ENCODE peak calls at places on chromosome 21, in nine cellular contexts. G, N, D, M, P, Y, J, I and Z are unnamed samples.
A peak's percentile ranks its signal among the peaks of the same experiment; 100 is the strongest.

GRCh38 chr21:45427331-45428271 is 22.6 kb downstream of the COL18A1 start:
- DNase-seq in G (no peak), P (peak; percentile 100), I (no peak), N (no peak), J (no peak), D (no peak), M (no peak), Y (no peak), Z (no peak)

GRCh38 chr21:37566790-37567725 is 200.5 kb downstream of the DYRK1A start:
- DNase-seq in P (no peak), D (no peak), Y (no peak), M (no peak), J (no peak), N (no peak), G (no peak), I (no peak), Z (no peak)

GRCh38 chr21:42784276-42784675 is 95.1 kb downstream of the WDR4 start:
- DNase-seq in D (no peak), G (no peak), Y (no peak), N (no peak), J (no peak), M (no peak), P (no peak), I (no peak), Z (no peak)

GRCh38 chr21:44593598-44594405 is 1.5 kb upstream of the KRTAP10-6 start:
- DNase-seq in P (no peak), I (no peak), J (peak; percentile 40), N (no peak), Y (no peak), G (no peak), M (no peak), D (peak; percentile 37), Z (no peak)

GRCh38 chr21:46008893-46009635 is 27.5 kb downstream of the COL6A1 start:
- DNase-seq in I (no peak), J (no peak), D (no peak), N (no peak), G (no peak), Y (no peak), M (no peak), P (no peak), Z (no peak)

GRCh38 chr21:40504825-40505224 is 342.1 kb downstream of the DSCAM start:
- DNase-seq in N (no peak), M (no peak), I (no peak), D (no peak), P (no peak), J (no peak), G (no peak), Y (no peak), Z (no peak)

GRCh38 chr21:42734323-42734971 is 81.0 kb downstream of the PDE9A start:
- DNase-seq in M (no peak), J (no peak), P (no peak), N (no peak), D (no peak), G (no peak), Y (no peak), I (no peak), Z (no peak)

GRCh38 chr21:45539046-45539795 is 3.0 kb downstream of the SLC19A1 start:
- DNase-seq in Y (no peak), D (peak; percentile 58), N (no peak), P (no peak), I (no peak), J (no peak), G (no peak), M (no peak), Z (peak; percentile 30)

GRCh38 chr21:43364851-43365424 is 62.0 kb downstream of the SIK1 start:
- DNase-seq in N (no peak), J (peak; percentile 29), Y (no peak), M (no peak), P (no peak), G (no peak), D (no peak), I (no peak), Z (no peak)

GRCh38 chr21:42013901-42014300 is 3.7 kb upstream of the ZBTB21 start:
- DNase-seq in P (no peak), I (no peak), Y (no peak), G (no peak), J (no peak), D (no peak), N (no peak), M (no peak), Z (no peak)

GRCh38 chr21:42633858-42634257 is 19.6 kb upstream of the PDE9A start:
- DNase-seq in P (no peak), Y (no peak), G (no peak), J (no peak), N (no peak), M (no peak), D (peak; percentile 54), I (no peak), Z (peak; percentile 30)

GRCh38 chr21:28761709-28762356 is 230.8 kb downstream of the LTN1 start:
- DNase-seq in P (no peak), I (no peak), J (no peak), N (no peak), D (no peak), G (no peak), M (no peak), Y (no peak), Z (no peak)

GRCh38 chr21:42653492-42654061 is at the start of gene PDE9A:
- DNase-seq in G (no peak), I (peak; percentile 65), M (peak; percentile 38), Y (no peak), N (no peak), D (peak; percentile 70), P (no peak), J (peak; percentile 81), Z (no peak)

GRCh38 chr21:38562182-38562581 is 63.9 kb upstream of the ERG start:
- DNase-seq in M (no peak), N (no peak), G (no peak), I (no peak), J (no peak), D (no peak), P (no peak), Y (no peak), Z (no peak)

GRCh38 chr21:31872452-31873274 is at the start of gene HUNK:
- DNase-seq in Y (no peak), D (peak; percentile 77), N (no peak), M (peak; percentile 11), J (peak; percentile 77), G (no peak), I (peak; percentile 36), P (no peak), Z (no peak)

GRCh38 chr21:28884976-28885852 is 107.5 kb downstream of the LTN1 start:
- DNase-seq in Y (peak; percentile 99), M (peak; percentile 85), D (peak; percentile 95), G (peak; percentile 89), J (peak; percentile 83), N (peak; percentile 98), I (peak; percentile 96), P (peak; percentile 89), Z (peak; percentile 92)

GRCh38 chr21:40546657-40547056 is 300.3 kb downstream of the DSCAM start:
- DNase-seq in M (no peak), Y (peak; percentile 38), N (no peak), I (no peak), J (no peak), G (no peak), P (no peak), D (no peak), Z (no peak)

GRCh38 chr21:38569733-38570132 is 71.5 kb upstream of the ERG start:
- DNase-seq in J (no peak), I (no peak), M (no peak), P (no peak), Y (no peak), G (no peak), N (no peak), D (no peak), Z (no peak)

GRCh38 chr21:46048926-46049889 is 48.7 kb upstream of the COL6A2 start:
- DNase-seq in G (no peak), J (no peak), N (no peak), P (peak; percentile 75), Y (no peak), D (no peak), I (no peak), M (no peak), Z (no peak)

GRCh38 chr21:26819944-26820343 is 25.3 kb downstream of the ADAMTS1 start:
- DNase-seq in G (no peak), P (no peak), J (no peak), N (no peak), D (no peak), M (no peak), I (no peak), Y (no peak), Z (no peak)

GRCh38 chr21:35868005-35868868 is 192.1 kb downstream of the SETD4 start:
- DNase-seq in Y (no peak), D (no peak), N (no peak), J (no peak), P (no peak), M (no peak), G (no peak), I (no peak), Z (peak; percentile 61)

GRCh38 chr21:28991861-28992525 is 684 bp downstream of the LTN1 start:
- DNase-seq in D (no peak), Y (no peak), M (no peak), N (peak; percentile 11), I (peak; percentile 5), G (no peak), J (peak; percentile 2), P (no peak), Z (no peak)

GRCh38 chr21:44331650-44332306 is 7.4 kb downstream of the CFAP410 start:
- DNase-seq in G (no peak), M (no peak), J (no peak), N (no peak), Y (no peak), D (no peak), I (no peak), P (no peak), Z (no peak)

GRCh38 chr21:35819134-35819533 is 241.2 kb downstream of the SETD4 start:
- DNase-seq in I (no peak), M (no peak), D (no peak), J (no peak), G (no peak), Y (no peak), N (no peak), P (no peak), Z (no peak)

GRCh38 chr21:21631961-21632360 is 633.8 kb downstream of the NCAM2 start:
- DNase-seq in D (no peak), Y (no peak), P (no peak), G (no peak), M (no peak), I (no peak), N (no peak), J (no peak), Z (no peak)

GRCh38 chr21:36164427-36164784 is 7.8 kb downstream of the DOP1B start:
- DNase-seq in Y (no peak), N (no peak), J (no peak), M (no peak), G (no peak), P (no peak), D (no peak), I (no peak), Z (no peak)